ENCODE peak calls at places on chromosomes 3 and 15, in six cellular contexts. One of them, this sample, is unnamed.

GRCh38 chr3:151460774-151461450 is at the start of gene IGSF10:
- DNase-seq in CD8-positive, alpha-beta T cell: no peak
- DNase-seq in brain microvascular endothelial cell: no peak
- DNase-seq in heart right ventricle: peak; percentile 25
- DNase-seq in heart left ventricle: no peak
- DNase-seq in AG10803: no peak
- DNase-seq in this sample: no peak

GRCh38 chr3:94453864-94454263 is 391.0 kb downstream of the NSUN3 start:
- DNase-seq in CD8-positive, alpha-beta T cell: no peak
- DNase-seq in brain microvascular endothelial cell: no peak
- DNase-seq in heart right ventricle: no peak
- DNase-seq in heart left ventricle: no peak
- DNase-seq in AG10803: no peak
- DNase-seq in this sample: no peak

GRCh38 chr3:72598856-72599255 is 249.4 kb downstream of the SHQ1 start:
- DNase-seq in CD8-positive, alpha-beta T cell: no peak
- DNase-seq in brain microvascular endothelial cell: no peak
- DNase-seq in heart right ventricle: no peak
- DNase-seq in heart left ventricle: no peak
- DNase-seq in AG10803: no peak
- DNase-seq in this sample: no peak

GRCh38 chr3:178986456-178986855 is 85.2 kb downstream of the ZMAT3 start:
- DNase-seq in CD8-positive, alpha-beta T cell: no peak
- DNase-seq in brain microvascular endothelial cell: no peak
- DNase-seq in heart right ventricle: no peak
- DNase-seq in heart left ventricle: no peak
- DNase-seq in AG10803: no peak
- DNase-seq in this sample: no peak

GRCh38 chr3:120532969-120533368 is 63.2 kb upstream of the NDUFB4 start:
- DNase-seq in CD8-positive, alpha-beta T cell: no peak
- DNase-seq in brain microvascular endothelial cell: no peak
- DNase-seq in heart right ventricle: no peak
- DNase-seq in heart left ventricle: no peak
- DNase-seq in AG10803: no peak
- DNase-seq in this sample: no peak

GRCh38 chr15:51751687-51752683 is 588 bp downstream of the TMOD2 start:
- DNase-seq in CD8-positive, alpha-beta T cell: no peak
- DNase-seq in brain microvascular endothelial cell: no peak
- DNase-seq in heart right ventricle: peak; percentile 41
- DNase-seq in heart left ventricle: peak; percentile 44
- DNase-seq in AG10803: no peak
- DNase-seq in this sample: no peak

GRCh38 chr15:74653426-74654082 is 37.9 kb downstream of the CLK3 start:
- DNase-seq in CD8-positive, alpha-beta T cell: no peak
- DNase-seq in brain microvascular endothelial cell: peak; percentile 53
- DNase-seq in heart right ventricle: no peak
- DNase-seq in heart left ventricle: peak; percentile 55
- DNase-seq in AG10803: peak; percentile 95
- DNase-seq in this sample: no peak

GRCh38 chr15:54159044-54159443 is 180.8 kb downstream of the UNC13C start:
- DNase-seq in CD8-positive, alpha-beta T cell: no peak
- DNase-seq in brain microvascular endothelial cell: no peak
- DNase-seq in heart right ventricle: no peak
- DNase-seq in heart left ventricle: no peak
- DNase-seq in AG10803: no peak
- DNase-seq in this sample: no peak

GRCh38 chr15:67116742-67117141 is 51.3 kb downstream of the SMAD3 start:
- DNase-seq in CD8-positive, alpha-beta T cell: no peak
- DNase-seq in brain microvascular endothelial cell: no peak
- DNase-seq in heart right ventricle: no peak
- DNase-seq in heart left ventricle: no peak
- DNase-seq in AG10803: no peak
- DNase-seq in this sample: no peak

GRCh38 chr3:18127181-18127863 is 297.8 kb downstream of the SATB1 start:
- DNase-seq in CD8-positive, alpha-beta T cell: no peak
- DNase-seq in brain microvascular endothelial cell: no peak
- DNase-seq in heart right ventricle: no peak
- DNase-seq in heart left ventricle: no peak
- DNase-seq in AG10803: no peak
- DNase-seq in this sample: peak; percentile 22

GRCh38 chr3:128385080-128385832 is 81.4 kb downstream of the DNAJB8 start:
- DNase-seq in CD8-positive, alpha-beta T cell: no peak
- DNase-seq in brain microvascular endothelial cell: peak; percentile 11
- DNase-seq in heart right ventricle: peak; percentile 74
- DNase-seq in heart left ventricle: peak; percentile 92
- DNase-seq in AG10803: peak; percentile 79
- DNase-seq in this sample: no peak

GRCh38 chr3:132726341-132726823 is 4.2 kb upstream of the NPHP3 start:
- DNase-seq in CD8-positive, alpha-beta T cell: no peak
- DNase-seq in brain microvascular endothelial cell: no peak
- DNase-seq in heart right ventricle: no peak
- DNase-seq in heart left ventricle: no peak
- DNase-seq in AG10803: peak; percentile 30
- DNase-seq in this sample: no peak

GRCh38 chr15:32053717-32054116 is 23.4 kb downstream of the CHRNA7 start:
- DNase-seq in CD8-positive, alpha-beta T cell: no peak
- DNase-seq in brain microvascular endothelial cell: no peak
- DNase-seq in heart right ventricle: no peak
- DNase-seq in heart left ventricle: no peak
- DNase-seq in AG10803: no peak
- DNase-seq in this sample: no peak

GRCh38 chr15:42056934-42057743 is 36.3 kb upstream of the PLA2G4E start:
- DNase-seq in CD8-positive, alpha-beta T cell: peak; percentile 60
- DNase-seq in brain microvascular endothelial cell: peak; percentile 40
- DNase-seq in heart right ventricle: peak; percentile 82
- DNase-seq in heart left ventricle: peak; percentile 89
- DNase-seq in AG10803: peak; percentile 56
- DNase-seq in this sample: no peak

GRCh38 chr3:127768346-127769008 is 53.8 kb downstream of the MGLL start:
- DNase-seq in CD8-positive, alpha-beta T cell: no peak
- DNase-seq in brain microvascular endothelial cell: peak; percentile 91
- DNase-seq in heart right ventricle: no peak
- DNase-seq in heart left ventricle: peak; percentile 46
- DNase-seq in AG10803: peak; percentile 98
- DNase-seq in this sample: no peak

GRCh38 chr3:26636328-26636727 is 13.8 kb downstream of the LRRC3B start:
- DNase-seq in CD8-positive, alpha-beta T cell: no peak
- DNase-seq in brain microvascular endothelial cell: no peak
- DNase-seq in heart right ventricle: no peak
- DNase-seq in heart left ventricle: no peak
- DNase-seq in AG10803: no peak
- DNase-seq in this sample: no peak

GRCh38 chr15:68599560-68600071 is 20.8 kb downstream of the CORO2B start:
- DNase-seq in CD8-positive, alpha-beta T cell: no peak
- DNase-seq in brain microvascular endothelial cell: peak; percentile 71
- DNase-seq in heart right ventricle: no peak
- DNase-seq in heart left ventricle: peak; percentile 23
- DNase-seq in AG10803: peak; percentile 78
- DNase-seq in this sample: no peak

GRCh38 chr3:167172377-167172776 is 207.7 kb downstream of the ZBBX start:
- DNase-seq in CD8-positive, alpha-beta T cell: no peak
- DNase-seq in brain microvascular endothelial cell: no peak
- DNase-seq in heart right ventricle: no peak
- DNase-seq in heart left ventricle: no peak
- DNase-seq in AG10803: no peak
- DNase-seq in this sample: no peak

GRCh38 chr3:65251375-65251774 is 563.6 kb upstream of the ADAMTS9 start:
- DNase-seq in CD8-positive, alpha-beta T cell: no peak
- DNase-seq in brain microvascular endothelial cell: no peak
- DNase-seq in heart right ventricle: no peak
- DNase-seq in heart left ventricle: no peak
- DNase-seq in AG10803: no peak
- DNase-seq in this sample: no peak

GRCh38 chr3:65246561-65246960 is 558.8 kb upstream of the ADAMTS9 start:
- DNase-seq in CD8-positive, alpha-beta T cell: no peak
- DNase-seq in brain microvascular endothelial cell: no peak
- DNase-seq in heart right ventricle: no peak
- DNase-seq in heart left ventricle: no peak
- DNase-seq in AG10803: no peak
- DNase-seq in this sample: no peak

DNA sequence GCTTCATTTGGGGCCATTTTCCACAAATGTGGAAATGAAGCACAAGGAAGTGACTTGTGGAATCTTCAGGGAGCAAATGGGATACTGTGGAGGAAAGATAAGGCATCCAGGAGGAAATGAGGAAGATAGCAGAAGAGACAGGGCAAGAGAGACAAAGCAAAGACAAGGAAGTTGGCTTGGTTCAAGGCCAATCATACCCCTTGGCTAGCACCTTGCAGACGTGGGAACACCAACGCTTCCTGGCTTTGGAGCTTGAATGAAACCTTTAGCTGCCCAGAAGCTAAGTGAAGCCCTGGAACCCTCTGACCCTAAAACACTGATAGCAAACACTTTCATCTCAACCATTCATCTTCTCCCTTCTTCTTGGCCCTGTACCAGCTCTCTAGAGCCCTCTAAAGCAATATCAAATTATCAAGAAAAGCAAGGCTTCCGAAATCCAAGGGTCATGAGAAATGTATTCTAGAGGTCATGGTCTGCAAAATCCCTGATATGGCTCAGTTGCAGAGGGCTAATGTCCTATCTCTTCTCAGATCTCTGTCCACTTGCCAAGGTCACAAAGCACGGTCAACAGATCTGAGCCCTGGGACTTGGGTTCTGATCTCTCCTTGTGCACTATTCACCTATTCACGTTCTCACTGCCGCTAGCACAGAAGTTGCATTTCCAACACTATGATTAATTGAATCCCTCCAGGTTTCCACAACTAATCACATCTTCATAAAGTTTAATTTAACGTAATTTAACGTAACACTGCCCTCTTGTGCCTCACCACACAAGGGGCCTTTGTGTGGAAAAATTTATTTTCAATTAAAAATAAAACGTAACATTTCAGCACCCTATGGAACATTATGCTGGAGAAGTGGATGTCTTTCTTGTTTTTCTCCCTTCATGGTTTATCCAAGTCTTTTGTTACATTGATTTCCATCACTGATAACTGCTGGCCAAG is 557.6 kb upstream of the ADAMTS9 start:
- DNase-seq in CD8-positive, alpha-beta T cell: no peak
- DNase-seq in brain microvascular endothelial cell: no peak
- DNase-seq in heart right ventricle: no peak
- DNase-seq in heart left ventricle: no peak
- DNase-seq in AG10803: peak; percentile 22
- DNase-seq in this sample: no peak
- TF ChIP-seq CTCF in CD8-positive, alpha-beta T cell: no peak
- TF ChIP-seq CTCF in brain microvascular endothelial cell: peak; percentile 61
- TF ChIP-seq CTCF in heart right ventricle: peak; percentile 70
- TF ChIP-seq CTCF in heart left ventricle: peak; percentile 65
- TF ChIP-seq CTCF in AG10803: peak; percentile 50
- TF ChIP-seq CTCF in this sample: no peak

DNA sequence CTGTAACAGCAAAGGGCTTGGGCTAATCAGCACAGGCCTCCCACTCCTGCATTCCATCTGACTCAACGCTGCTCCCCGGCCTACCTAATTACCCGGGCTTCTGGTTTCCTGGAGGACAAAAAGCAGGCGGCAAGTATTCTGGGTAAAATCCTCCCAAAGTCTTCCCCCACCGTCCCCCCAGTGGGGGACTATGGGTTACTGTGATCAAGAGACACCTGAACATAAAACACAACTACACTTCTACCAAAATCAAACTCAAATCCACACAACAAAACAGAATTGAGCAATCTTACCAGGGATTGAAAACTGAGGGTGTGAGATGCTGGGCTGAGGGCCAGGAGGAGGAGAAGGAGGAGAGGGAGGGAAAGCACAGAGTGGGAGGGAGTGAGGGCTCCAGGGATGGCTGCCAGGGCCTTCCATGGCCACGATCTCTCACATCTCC is 8.9 kb upstream of the NCKIPSD start:
- DNase-seq in CD8-positive, alpha-beta T cell: no peak
- DNase-seq in brain microvascular endothelial cell: peak; percentile 79
- DNase-seq in heart right ventricle: peak; percentile 73
- DNase-seq in heart left ventricle: peak; percentile 77
- DNase-seq in AG10803: peak; percentile 87
- DNase-seq in this sample: no peak
- H3K4me3 ChIP-seq in CD8-positive, alpha-beta T cell: no peak overlapping the region
- H3K4me3 ChIP-seq in brain microvascular endothelial cell: peak overlapping the region; percentile 49
- H3K4me3 ChIP-seq in heart right ventricle: no peak overlapping the region
- H3K4me3 ChIP-seq in heart left ventricle: peak overlapping the region; percentile 60
- H3K4me3 ChIP-seq in AG10803: peak overlapping the region; percentile 50
- H3K4me3 ChIP-seq in this sample: no peak overlapping the region

GRCh38 chr15:45112592-45113379 is 1.2 kb downstream of the DUOX2 start:
- DNase-seq in CD8-positive, alpha-beta T cell: no peak
- DNase-seq in brain microvascular endothelial cell: no peak
- DNase-seq in heart right ventricle: no peak
- DNase-seq in heart left ventricle: no peak
- DNase-seq in AG10803: no peak
- DNase-seq in this sample: no peak

GRCh38 chr15:45107941-45108630 is 5.9 kb downstream of the DUOX2 start:
- DNase-seq in CD8-positive, alpha-beta T cell: no peak
- DNase-seq in brain microvascular endothelial cell: no peak
- DNase-seq in heart right ventricle: no peak
- DNase-seq in heart left ventricle: no peak
- DNase-seq in AG10803: no peak
- DNase-seq in this sample: no peak

GRCh38 chr15:45112143-45112591 is 1.8 kb downstream of the DUOX2 start:
- DNase-seq in CD8-positive, alpha-beta T cell: no peak
- DNase-seq in brain microvascular endothelial cell: no peak
- DNase-seq in heart right ventricle: no peak
- DNase-seq in heart left ventricle: no peak
- DNase-seq in AG10803: no peak
- DNase-seq in this sample: no peak

GRCh38 chr15:45111390-45112142 is 2.4 kb downstream of the DUOX2 start:
- DNase-seq in CD8-positive, alpha-beta T cell: no peak
- DNase-seq in brain microvascular endothelial cell: no peak
- DNase-seq in heart right ventricle: no peak
- DNase-seq in heart left ventricle: no peak
- DNase-seq in AG10803: no peak
- DNase-seq in this sample: no peak

GRCh38 chr15:45110256-45110820 is 3.6 kb downstream of the DUOX2 start:
- DNase-seq in CD8-positive, alpha-beta T cell: no peak
- DNase-seq in brain microvascular endothelial cell: no peak
- DNase-seq in heart right ventricle: no peak
- DNase-seq in heart left ventricle: no peak
- DNase-seq in AG10803: no peak
- DNase-seq in this sample: no peak
- TF ChIP-seq CTCF in CD8-positive, alpha-beta T cell: no peak
- TF ChIP-seq CTCF in brain microvascular endothelial cell: peak; percentile 39
- TF ChIP-seq CTCF in heart right ventricle: no peak
- TF ChIP-seq CTCF in heart left ventricle: no peak
- TF ChIP-seq CTCF in AG10803: peak; percentile 11
- TF ChIP-seq CTCF in this sample: peak; percentile 24

DNA sequence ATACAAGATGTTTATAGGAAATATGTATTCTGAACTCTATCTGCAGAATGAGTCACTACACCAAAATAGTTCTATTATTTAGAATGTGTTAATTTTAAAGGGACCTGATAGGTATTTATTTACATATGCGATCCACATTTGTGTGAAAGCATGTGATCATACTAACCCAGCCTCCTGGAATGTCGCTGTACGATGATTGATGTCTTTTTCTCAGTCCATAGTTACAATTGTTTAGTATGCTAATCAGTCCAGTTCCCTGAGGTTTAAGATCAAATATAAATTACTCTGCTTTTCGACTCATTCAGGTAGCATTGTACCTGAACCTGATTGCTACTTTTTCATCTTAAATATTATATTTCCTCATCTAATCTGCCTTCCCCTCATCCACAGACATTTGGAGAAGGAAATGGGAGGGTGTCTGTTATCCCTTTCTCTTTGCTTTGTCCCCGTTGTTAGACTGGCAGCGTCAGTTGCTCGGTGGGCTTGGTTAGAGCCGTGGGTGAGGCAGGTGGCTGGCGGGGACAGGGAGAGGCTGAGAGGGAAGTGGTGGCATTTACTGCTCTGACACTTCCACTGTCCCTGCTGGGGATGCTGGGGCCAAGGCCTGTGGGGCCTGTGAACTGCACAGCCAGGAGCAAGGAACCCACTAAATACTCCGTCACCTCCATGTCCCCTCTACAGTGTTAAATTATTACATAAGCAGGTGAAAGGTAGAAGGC is 27.7 kb upstream of the NR2E3 start:
- DNase-seq in CD8-positive, alpha-beta T cell: peak; percentile 11
- DNase-seq in brain microvascular endothelial cell: no peak
- DNase-seq in heart right ventricle: no peak
- DNase-seq in heart left ventricle: no peak
- DNase-seq in AG10803: no peak
- DNase-seq in this sample: no peak
- H3K4me3 ChIP-seq in CD8-positive, alpha-beta T cell: no peak overlapping the region
- H3K4me3 ChIP-seq in brain microvascular endothelial cell: no peak overlapping the region
- H3K4me3 ChIP-seq in heart right ventricle: no peak overlapping the region
- H3K4me3 ChIP-seq in heart left ventricle: no peak overlapping the region
- H3K4me3 ChIP-seq in AG10803: no peak overlapping the region
- H3K4me3 ChIP-seq in this sample: no peak overlapping the region

This sample was measured in GM12864.